ENCODE peak calls at places on chromosome 5, in five cellular contexts. N is psoas muscle, K is adipocyte, B is transverse colon, F is esophagus squamous epithelium. J is an unnamed sample.

GRCh38 chr5:146541956-146542849 is 26.2 kb upstream of the GPR151 start:
- DNase-seq in K (peak; percentile 68), F (no peak), B (peak; percentile 77), N (peak; percentile 76), J (peak; percentile 64)

GRCh38 chr5:155871623-155872022 is 455.3 kb upstream of the SGCD start:
- DNase-seq in F (no peak), K (no peak), N (no peak), B (no peak), J (no peak)

GRCh38 chr5:159669559-159669958 is 246.7 kb upstream of the ADRA1B start:
- DNase-seq in F (no peak), N (no peak), K (no peak), B (no peak), J (no peak)

GRCh38 chr5:65100846-65101678 is 332.3 kb downstream of the CWC27 start:
- DNase-seq in B (peak; percentile 65), F (no peak), N (peak; percentile 65), K (peak; percentile 69), J (peak; percentile 29)

GRCh38 chr5:16856531-16856930 is 79.6 kb downstream of the MYO10 start:
- DNase-seq in N (no peak), K (peak; percentile 38), F (no peak), B (no peak), J (no peak)

GRCh38 chr5:6461793-6462650 is 13.4 kb downstream of the UBE2QL1 start:
- DNase-seq in K (no peak), N (no peak), B (no peak), F (no peak), J (no peak)

GRCh38 chr5:140348104-140348503 is 1.7 kb upstream of the HBEGF start:
- DNase-seq in K (no peak), F (no peak), B (peak; percentile 75), N (no peak), J (no peak)

GRCh38 chr5:53399921-53400697 is 80.3 kb upstream of the FST start:
- DNase-seq in B (no peak), F (no peak), N (no peak), K (no peak), J (no peak)

GRCh38 chr5:153884266-153884957 is 154.3 kb downstream of the FAM114A2 start:
- DNase-seq in K (no peak), F (no peak), B (no peak), N (no peak), J (no peak)

GRCh38 chr5:108382784-108383358 is 973 bp upstream of the FBXL17 start:
- DNase-seq in K (peak; percentile 63), F (no peak), B (peak; percentile 16), N (no peak), J (peak; percentile 60)

GRCh38 chr5:141040093-141040762 is 10.9 kb upstream of the PCDHB1 start:
- DNase-seq in B (no peak), N (peak; percentile 53), K (peak; percentile 22), F (no peak), J (no peak)

GRCh38 chr5:58002318-58002717 is 457.6 kb downstream of the PLK2 start:
- DNase-seq in F (no peak), N (no peak), K (peak; percentile 14), B (no peak), J (no peak)

GRCh38 chr5:153831976-153832375 is 206.7 kb downstream of the FAM114A2 start:
- DNase-seq in K (peak; percentile 24), F (no peak), B (no peak), N (no peak), J (no peak)

GRCh38 chr5:28734396-28734795 is 1696.0 kb upstream of the CDH9 start:
- DNase-seq in N (no peak), F (no peak), B (no peak), K (no peak), J (no peak)

GRCh38 chr5:93622240-93622885 is 39.3 kb downstream of the NR2F1 start:
- DNase-seq in F (no peak), K (peak; percentile 67), B (no peak), N (no peak), J (peak; percentile 33)

GRCh38 chr5:83899351-83899970 is 178.8 kb upstream of the HAPLN1 start:
- DNase-seq in N (no peak), F (no peak), K (peak; percentile 45), B (no peak), J (no peak)

GRCh38 chr5:53167836-53168235 is 58.3 kb upstream of the MOCS2 start:
- DNase-seq in K (peak; percentile 61), F (no peak), N (peak; percentile 73), B (peak; percentile 31), J (no peak)

GRCh38 chr5:68953151-68953884 is 140.5 kb upstream of the SLC30A5 start:
- DNase-seq in B (no peak), K (no peak), N (no peak), F (no peak), J (no peak)

GRCh38 chr5:180807654-180808414 is 5.2 kb upstream of the MGAT1 start:
- DNase-seq in B (peak; percentile 6), N (no peak), K (no peak), F (no peak), J (no peak)

GRCh38 chr5:1314564-1314982 is 19.7 kb upstream of the TERT start:
- DNase-seq in N (peak; percentile 32), F (no peak), B (no peak), K (no peak), J (no peak)

GRCh38 chr5:1312206-1312605 is 17.3 kb upstream of the TERT start:
- DNase-seq in F (no peak), N (peak; percentile 8), B (no peak), K (no peak), J (no peak)

GRCh38 chr5:1310118-1310517 is 15.2 kb upstream of the TERT start:
- DNase-seq in F (no peak), B (no peak), K (no peak), N (no peak), J (peak; percentile 16)

GRCh38 chr5:1312993-1313833 is 18.3 kb upstream of the TERT start:
- DNase-seq in B (peak; percentile 55), N (peak; percentile 30), K (no peak), F (no peak), J (peak; percentile 56)

GRCh38 chr5:1311443-1312055 is 16.7 kb upstream of the TERT start:
- DNase-seq in K (no peak), F (no peak), B (no peak), N (no peak), J (no peak)
- H3K4me1 ChIP-seq in K (peaks cover 3% of the 10 kb centered on the region), F (peaks cover 35% of the 10 kb centered on the region), B (peaks cover 19% of the 10 kb centered on the region), N (no peaks in the 10 kb centered on the region), J (peaks cover 46% of the 10 kb centered on the region)

GRCh38 chr5:112353678-112354077 is 65.4 kb downstream of the EPB41L4A start:
- DNase-seq in K (no peak), F (no peak), B (no peak), N (no peak), J (no peak)
- H3K4me1 ChIP-seq in K (peaks cover 4% of the 10 kb centered on the region), F (peaks cover 11% of the 10 kb centered on the region), B (no peaks in the 10 kb centered on the region), N (no peaks in the 10 kb centered on the region), J (no peaks in the 10 kb centered on the region)

GRCh38 chr5:2755371-2755715 is 3.9 kb upstream of the IRX2 start:
- DNase-seq in F (no peak), B (no peak), N (no peak), K (no peak), J (no peak)
- H3K4me1 ChIP-seq in F (peaks cover 66% of the 10 kb centered on the region), B (peaks cover 22% of the 10 kb centered on the region), N (no peaks in the 10 kb centered on the region), K (peaks cover 33% of the 10 kb centered on the region), J (no peaks in the 10 kb centered on the region)

GRCh38 chr5:151780348-151780747 is 8.6 kb downstream of the G3BP1 start:
- DNase-seq in K (no peak), N (no peak), F (no peak), B (no peak), J (no peak)
- H3K4me1 ChIP-seq in K (peaks cover 52% of the 10 kb centered on the region), N (peaks cover 76% of the 10 kb centered on the region), F (peaks cover 100% of the 10 kb centered on the region), B (peaks cover 53% of the 10 kb centered on the region), J (peaks cover 42% of the 10 kb centered on the region)

GRCh38 chr5:39203291-39203922 is 16.0 kb downstream of the FYB1 start:
- DNase-seq in B (no peak), K (no peak), N (no peak), F (no peak), J (peak; percentile 6)
- H3K4me1 ChIP-seq in B (no peaks in the 10 kb centered on the region), K (peaks cover 16% of the 10 kb centered on the region), N (no peaks in the 10 kb centered on the region), F (no peaks in the 10 kb centered on the region), J (peaks cover 49% of the 10 kb centered on the region)

DNA sequence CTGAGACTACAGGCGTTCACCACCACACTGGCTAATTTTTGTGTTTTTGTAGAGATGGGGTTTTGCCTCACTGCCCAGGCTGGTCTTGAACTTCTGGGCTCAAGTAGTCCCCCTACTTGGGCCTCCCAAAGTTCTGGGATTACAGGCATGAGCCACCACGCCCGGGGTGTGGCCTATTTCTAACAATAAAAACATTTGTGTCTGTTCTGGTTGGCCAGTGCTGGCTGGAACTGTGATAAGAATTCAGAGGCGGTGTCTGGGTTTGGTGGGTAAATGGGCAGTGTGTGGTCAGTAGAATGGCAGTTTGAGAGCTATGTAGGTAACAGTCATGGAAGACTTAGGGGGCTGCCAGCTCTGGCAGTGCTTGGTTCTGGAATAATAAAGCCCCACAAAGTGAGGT is 46.9 kb upstream of the SYNPO start:
- DNase-seq in N (no peak), F (no peak), B (peak; percentile 54), K (peak; percentile 35), J (no peak)
- H3K4me1 ChIP-seq in N (peaks cover 40% of the 10 kb centered on the region), F (peaks cover 75% of the 10 kb centered on the region), B (peaks cover 40% of the 10 kb centered on the region), K (peaks cover 20% of the 10 kb centered on the region), J (no peaks in the 10 kb centered on the region)

DNA sequence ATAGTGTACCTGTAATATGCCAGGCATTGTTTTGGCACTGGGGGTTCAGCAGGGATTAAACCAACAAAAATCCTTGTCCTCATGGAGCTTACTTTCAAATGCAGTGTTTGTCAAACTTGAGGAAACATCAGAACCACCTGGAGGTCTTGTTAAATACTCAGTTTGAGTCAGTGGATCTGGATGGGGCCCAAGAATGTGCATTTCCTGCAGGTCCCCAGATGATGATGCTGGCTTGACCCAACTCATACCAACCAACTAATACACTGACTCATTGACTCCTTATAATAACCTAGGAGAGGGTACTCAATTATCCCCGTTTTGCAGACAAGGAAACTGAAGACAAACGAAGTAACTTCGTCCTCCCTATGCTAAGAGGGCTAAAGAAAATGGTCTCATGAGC is 11.3 kb downstream of the WWC1 start:
- DNase-seq in N (no peak), B (no peak), F (no peak), K (no peak), J (no peak)
- H3K4me1 ChIP-seq in N (no peaks in the 10 kb centered on the region), B (no peaks in the 10 kb centered on the region), F (peaks cover 18% of the 10 kb centered on the region), K (no peaks in the 10 kb centered on the region), J (no peaks in the 10 kb centered on the region)

J was measured in naive thymus-derived CD4-positive, alpha-beta T cell.